ENCODE peak calls at places on chromosomes 11 and 22, in five cellular contexts. X, A, W, O and E are unnamed samples. For H3K4me1, the result is how much of the 10 kb centered on the place peaks cover.

GRCh38 chr22:23113067-23113846 is 28.5 kb downstream of the RSPH14 start:
- DNase-seq in A (no peak), W (no peak), O (no peak), X (peak), E (no peak)

GRCh38 chr22:37428649-37429586 is 1.6 kb upstream of the ELFN2 start:
- DNase-seq in O (peak), X (peak), A (no peak), W (no peak), E (no peak)

GRCh38 chr11:59267196-59267595 is 54.5 kb upstream of the MPEG1 start:
- DNase-seq in O (no peak), A (no peak), X (no peak), W (no peak), E (no peak)

GRCh38 chr11:74269161-74269809 is 42.2 kb downstream of the P4HA3 start:
- DNase-seq in W (no peak), A (no peak), O (no peak), X (peak), E (no peak)

GRCh38 chr11:132771746-132772145 is 760.6 kb downstream of the OPCML start:
- DNase-seq in X (no peak), A (no peak), W (no peak), O (no peak), E (no peak)

GRCh38 chr22:20569059-20570058 is 61.9 kb downstream of the MED15 start:
- DNase-seq in W (peak), O (peak), X (peak), A (peak), E (peak)

GRCh38 chr22:19984201-19984753 is 32.3 kb downstream of the ARVCF start:
- DNase-seq in O (peak), W (no peak), A (peak), X (peak), E (no peak)

GRCh38 chr22:39434721-39435120 is 22.1 kb upstream of the MGAT3 start:
- DNase-seq in O (no peak), A (peak), W (no peak), X (no peak), E (no peak)

GRCh38 chr11:19345519-19345847 is 104.7 kb upstream of the E2F8 start:
- DNase-seq in X (no peak), O (no peak), W (no peak), A (peak), E (no peak)

GRCh38 chr11:33376331-33377099 is 119.3 kb downstream of the HIPK3 start:
- DNase-seq in A (peak), O (peak), W (no peak), X (no peak), E (no peak)

GRCh38 chr11:57320067-57320718 is 4.6 kb downstream of the TNKS1BP1 start:
- DNase-seq in X (no peak), W (no peak), O (no peak), A (peak), E (no peak)

GRCh38 chr11:133052537-133052936 is 479.8 kb downstream of the OPCML start:
- DNase-seq in W (no peak), A (no peak), O (no peak), X (no peak), E (no peak)

GRCh38 chr11:67300756-67301312 is 2.5 kb upstream of the SSH3 start:
- DNase-seq in O (no peak), A (peak), X (no peak), W (no peak), E (peak)

GRCh38 chr11:27233654-27234042 is 129.4 kb downstream of the CCDC34 start:
- DNase-seq in A (no peak), X (no peak), O (no peak), W (no peak), E (no peak)

GRCh38 chr11:126716456-126717083 is 284.0 kb downstream of the KIRREL3 start:
- DNase-seq in X (peak), W (peak), O (peak), A (no peak), E (no peak)

GRCh38 chr11:108343714-108344113 is 120.8 kb downstream of the ATM start:
- DNase-seq in W (no peak), A (no peak), X (no peak), O (no peak), E (no peak)

GRCh38 chr11:9802291-9802861 is 138.5 kb downstream of the SWAP70 start:
- DNase-seq in O (peak), W (peak), A (no peak), X (peak), E (no peak)

GRCh38 chr11:10017050-10017449 is 277.0 kb downstream of the SBF2 start:
- DNase-seq in W (no peak), O (no peak), A (no peak), X (peak), E (no peak)

GRCh38 chr11:28227460-28227859 is 119.3 kb downstream of the METTL15 start:
- DNase-seq in X (no peak), A (no peak), O (no peak), W (no peak), E (no peak)

GRCh38 chr11:75264356-75264755 is 23.8 kb downstream of the TPBGL start:
- DNase-seq in O (no peak), W (no peak), A (peak), X (no peak), E (peak)

GRCh38 chr11:60878245-60879101 is 11.1 kb downstream of the ZP1 start:
- DNase-seq in O (no peak), W (peak), A (no peak), X (no peak), E (peak)

GRCh38 chr11:2267871-2268825 is 2.2 kb downstream of the ASCL2 start:
- DNase-seq in O (no peak), W (no peak), A (peak), X (no peak), E (no peak)

GRCh38 chr22:46351767-46352166 is 16.3 kb downstream of the TRMU start:
- DNase-seq in X (no peak), A (peak), O (no peak), W (no peak), E (peak)

GRCh38 chr22:28017558-28017820 is 98.4 kb upstream of the PITPNB start:
- DNase-seq in X (no peak), A (no peak), O (no peak), W (no peak), E (peak)

GRCh38 chr11:128903248-128904041 is 12.3 kb downstream of the KCNJ5 start:
- DNase-seq in X (no peak), W (peak), A (peak), O (peak), E (peak)

GRCh38 chr11:125429174-125429707 is 66.8 kb downstream of the FEZ1 start:
- DNase-seq in X (peak), W (peak), O (peak), A (no peak), E (peak)

DNA sequence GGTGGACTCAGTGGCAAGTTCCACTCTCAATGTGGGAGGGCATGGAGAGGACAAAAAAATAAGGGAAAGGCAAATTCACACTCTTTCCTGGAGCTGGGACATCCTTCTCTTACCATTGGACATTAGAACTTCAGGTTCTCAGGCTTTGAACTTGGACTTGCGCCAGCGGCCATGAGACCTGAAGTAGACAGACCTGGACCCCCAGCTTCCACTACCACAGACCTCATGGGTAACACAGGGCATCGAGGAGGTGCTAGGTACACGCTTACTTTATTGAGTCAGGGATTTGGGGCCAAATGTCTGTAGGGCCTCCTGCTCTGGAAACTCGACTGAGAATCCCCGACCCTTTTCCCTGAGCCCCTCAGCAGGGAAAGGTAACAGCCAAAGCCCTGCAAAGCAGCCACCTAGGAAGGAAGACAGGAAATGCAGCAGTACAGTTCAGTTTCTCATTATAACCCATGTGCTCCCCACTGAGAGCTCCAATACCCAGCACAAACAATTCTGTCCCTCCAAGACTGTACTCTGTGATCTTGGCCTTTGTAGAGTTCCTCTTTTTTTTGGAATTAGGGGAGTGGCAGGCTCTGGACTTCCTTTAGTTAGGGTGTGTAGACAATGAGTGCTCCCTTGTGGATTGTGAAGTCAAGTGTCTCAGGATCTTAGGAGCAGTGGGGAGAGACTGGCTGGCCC is 5.7 kb downstream of the CHRNA10 start:
- DNase-seq in W (no peak), O (no peak), A (peak), X (no peak), E (no peak)
- TF ChIP-seq CTCF in W (no peak), O (no peak), A (no peak), X (no peak), E (no peak)

GRCh38 chr22:26566994-26567393 is 22.9 kb downstream of the TPST2 start:
- DNase-seq in A (no peak), O (no peak), X (no peak), W (no peak), E (no peak)
- H3K4me1 ChIP-seq in A (under half), O (under half), X (under half), W (under half), E (under half)

DNA sequence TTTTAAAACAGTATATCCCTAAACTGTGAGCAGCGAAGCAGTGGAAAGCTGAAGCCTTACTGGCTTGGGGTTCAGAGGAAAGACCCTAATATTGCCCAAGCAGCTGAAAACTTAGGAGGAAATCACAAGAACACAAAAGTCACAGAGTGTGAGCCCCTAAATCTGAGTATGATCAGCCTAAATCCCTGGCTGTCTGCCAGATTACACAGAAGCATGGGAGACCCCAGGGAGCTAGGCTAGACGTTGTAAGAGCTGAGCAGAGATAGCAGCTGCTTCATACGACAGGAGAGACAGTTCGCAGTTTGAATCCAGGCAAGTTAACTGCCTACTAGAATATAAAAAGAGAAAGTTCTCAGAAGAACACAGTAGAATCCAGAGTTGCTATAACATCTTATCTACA is 81.2 kb downstream of the PACS1 start:
- DNase-seq in A (no peak), W (no peak), X (no peak), O (no peak), E (no peak)
- TF ChIP-seq CTCF in A (no peak), W (no peak), X (no peak), O (no peak), E (no peak)

GRCh38 chr11:47477323-47477722 is 28.4 kb upstream of the RAPSN start:
- DNase-seq in X (no peak), A (no peak), O (peak), W (no peak), E (no peak)
- H3K4me1 ChIP-seq in X (under half), A (under half), O (under half), W (under half), E (under half)

DNA sequence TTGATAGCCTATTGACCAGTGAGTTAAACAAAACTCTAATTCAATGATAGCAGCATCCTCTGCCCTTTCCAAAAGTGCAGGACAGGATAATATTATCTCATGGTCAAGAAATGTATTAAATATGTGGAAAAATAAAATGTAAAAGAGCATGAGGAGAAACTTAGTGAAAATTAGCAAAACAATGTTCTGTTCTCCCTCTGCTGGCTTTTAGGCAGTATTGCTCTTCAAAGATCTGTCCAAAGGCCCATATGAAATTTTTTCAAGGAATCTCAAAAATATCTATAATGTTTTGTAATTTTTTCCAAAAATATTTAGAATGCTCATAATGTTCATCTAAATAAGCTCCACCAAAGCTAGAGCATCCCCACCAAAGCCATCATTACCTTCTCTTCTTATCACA is 8.3 kb upstream of the ARL14EP start:
- DNase-seq in A (no peak), X (peak), W (no peak), O (no peak), E (no peak)
- TF ChIP-seq CTCF in A (no peak), X (peak), W (no peak), O (peak), E (peak)

DNA sequence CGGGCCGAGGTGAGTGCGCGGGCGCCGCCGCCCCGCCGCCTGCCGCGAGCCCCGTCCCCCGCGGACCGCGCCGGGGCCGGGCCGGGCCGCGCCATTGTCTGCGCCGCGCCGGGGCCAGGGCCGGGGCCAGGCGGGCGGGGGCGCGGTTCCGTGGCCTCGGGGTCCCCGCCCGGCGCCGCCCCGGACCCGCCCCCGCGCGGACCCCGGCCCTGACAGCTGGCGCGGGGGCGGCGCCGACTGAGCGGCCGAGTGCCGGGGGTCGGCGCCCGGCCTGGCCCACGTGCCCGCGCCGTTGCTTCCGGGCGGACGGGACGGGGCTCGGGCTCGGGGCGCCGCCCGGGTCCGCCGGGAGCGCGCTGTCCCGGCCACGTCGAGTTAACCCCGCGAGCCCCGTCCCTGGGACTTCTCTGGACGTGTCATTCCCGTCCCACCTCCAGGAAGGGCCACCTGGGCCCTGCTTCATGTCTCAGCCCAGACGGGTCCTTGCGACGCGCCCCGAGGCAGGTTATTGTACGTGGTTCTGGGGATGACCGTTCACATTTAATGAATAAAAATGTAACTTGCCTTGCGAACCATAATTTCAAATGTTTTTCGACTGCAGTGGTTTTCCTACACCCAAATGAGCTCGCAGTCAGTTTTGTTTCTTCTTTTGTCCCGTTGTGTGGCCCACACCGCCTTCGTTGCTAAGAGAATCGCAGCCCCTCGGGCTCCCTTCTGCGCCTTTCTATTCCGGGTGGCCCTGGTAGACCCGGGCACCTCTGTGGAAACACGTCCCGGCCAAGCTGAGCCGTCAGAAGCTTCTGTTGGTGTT is 542 bp downstream of the ZBED4 start:
- DNase-seq in A (peak), W (no peak), O (peak), X (peak), E (peak)
- H3K4me1 ChIP-seq in A (under half), W (under half), O (under half), X (under half), E (under half)

DNA sequence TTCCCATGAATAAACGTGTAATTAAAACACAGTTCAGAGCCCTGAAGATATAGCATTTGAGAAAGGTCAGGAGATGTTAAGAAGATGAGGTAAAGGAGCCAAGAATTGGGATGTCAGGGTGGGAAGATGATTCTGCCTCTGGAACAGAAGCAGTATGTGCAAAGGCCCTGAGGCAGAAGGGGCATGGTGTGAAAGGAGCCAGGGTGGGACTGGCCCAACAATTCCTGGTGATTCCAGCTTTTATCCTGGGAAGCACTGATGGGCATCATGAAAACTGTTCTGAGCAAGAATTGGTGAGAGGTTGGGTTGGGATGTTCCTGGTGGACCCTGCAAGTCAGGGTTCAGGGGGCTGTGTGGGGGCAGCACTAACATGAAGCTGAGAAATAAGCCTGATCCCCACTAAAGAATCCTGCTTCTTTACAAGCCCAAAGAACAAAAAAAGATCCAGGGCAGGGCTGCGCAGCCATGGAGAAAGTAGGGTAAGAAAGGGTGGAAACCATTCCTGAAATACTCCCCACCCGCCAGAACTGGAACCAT is 2.5 kb upstream of the FXYD6 start:
- DNase-seq in A (no peak), O (no peak), X (no peak), W (no peak), E (no peak)
- TF ChIP-seq CTCF in A (no peak), O (no peak), X (no peak), W (no peak), E (no peak)

GRCh38 chr11:47536925-47537324 is 16.0 kb downstream of the CELF1 start:
- DNase-seq in A (no peak), O (no peak), W (no peak), X (no peak), E (no peak)
- H3K4me1 ChIP-seq in A (under half), O (under half), W (under half), X (under half), E (half or more)